ENCODE peak calls at places on chromosomes 16 and 17, in five cellular contexts. Z, N, R, G and F are unnamed samples.

GRCh38 chr17:19857640-19858039 is 10.1 kb downstream of the ULK2 start:
- DNase-seq in Z (no peak), G (no peak), N (no peak), R (no peak), F (no peak)

GRCh38 chr17:80877095-80877828 is 114.4 kb upstream of the CHMP6 start:
- DNase-seq in N (no peak), Z (no peak), G (no peak), R (peak; percentile 36), F (peak; percentile 26)

GRCh38 chr17:60381958-60382357 is 10.0 kb downstream of the USP32 start:
- DNase-seq in Z (no peak), R (no peak), N (no peak), G (no peak), F (no peak)

GRCh38 chr16:23027386-23027785 is 121.9 kb downstream of the USP31 start:
- DNase-seq in R (no peak), N (no peak), G (no peak), Z (no peak), F (no peak)

GRCh38 chr17:3534881-3535252 is 22.7 kb downstream of the TRPV3 start:
- DNase-seq in R (peak; percentile 79), Z (peak; percentile 12), N (peak; percentile 87), G (peak; percentile 10), F (no peak)

GRCh38 chr17:34312080-34312479 is 7.2 kb upstream of the CCL8 start:
- DNase-seq in R (no peak), G (peak; percentile 76), N (no peak), Z (no peak), F (no peak)

GRCh38 chr17:78645421-78646295 is 68.5 kb upstream of the DNAH17 start:
- DNase-seq in Z (no peak), R (peak; percentile 81), G (peak; percentile 34), N (no peak), F (peak; percentile 25)

GRCh38 chr16:28042856-28043255 is 20.7 kb downstream of the GSG1L start:
- DNase-seq in R (no peak), Z (no peak), G (peak; percentile 27), N (no peak), F (no peak)

GRCh38 chr16:30903002-30903401 is 6.6 kb downstream of the CTF1 start:
- DNase-seq in R (no peak), N (peak; percentile 56), Z (no peak), G (no peak), F (peak; percentile 21)

GRCh38 chr16:54792811-54793210 is 137.9 kb upstream of the IRX5 start:
- DNase-seq in G (no peak), R (no peak), Z (no peak), N (no peak), F (no peak)

GRCh38 chr16:64051826-64052225 is 1070.0 kb downstream of the CDH11 start:
- DNase-seq in N (peak; percentile 47), R (no peak), Z (peak; percentile 47), G (no peak), F (peak; percentile 14)

GRCh38 chr17:42695500-42695899 is 13.2 kb downstream of the CNTNAP1 start:
- DNase-seq in G (no peak), Z (no peak), R (peak; percentile 30), N (no peak), F (no peak)

GRCh38 chr17:51869387-51869786 is 289.1 kb downstream of the CA10 start:
- DNase-seq in R (no peak), G (no peak), N (peak; percentile 71), Z (peak; percentile 81), F (no peak)

GRCh38 chr16:11675561-11676511 is 7.6 kb downstream of the SNN start:
- DNase-seq in Z (no peak), R (peak; percentile 97), G (peak; percentile 15), N (peak; percentile 66), F (peak; percentile 97)

GRCh38 chr17:21042434-21043295 is at the start of gene USP22:
- DNase-seq in G (no peak), Z (peak; percentile 52), R (no peak), N (peak; percentile 64), F (no peak)

GRCh38 chr16:12340151-12340733 is 363.7 kb downstream of the SNX29 start:
- DNase-seq in N (peak; percentile 72), Z (peak; percentile 35), G (peak; percentile 73), R (no peak), F (peak; percentile 55)

GRCh38 chr17:79399610-79400144 is 211.2 kb downstream of the RBFOX3 start:
- DNase-seq in Z (no peak), R (no peak), N (no peak), G (no peak), F (no peak)

GRCh38 chr17:44807817-44808155 is 22.3 kb downstream of the GJC1 start:
- DNase-seq in R (no peak), N (no peak), Z (no peak), G (no peak), F (no peak)

GRCh38 chr17:1216209-1216937 is 36.6 kb upstream of the ABR start:
- DNase-seq in N (no peak), Z (no peak), G (no peak), R (no peak), F (no peak)

GRCh38 chr16:67206838-67207115 is 7.8 kb downstream of the ELMO3 start:
- DNase-seq in N (peak; percentile 37), R (no peak), Z (no peak), G (no peak), F (no peak)

GRCh38 chr17:77405867-77406513 is 265.2 kb downstream of the SEC14L1 start:
- DNase-seq in N (no peak), Z (no peak), R (peak; percentile 58), G (no peak), F (no peak)

GRCh38 chr17:77408284-77408683 is 267.5 kb downstream of the SEC14L1 start:
- DNase-seq in G (no peak), R (no peak), Z (no peak), N (no peak), F (no peak)

GRCh38 chr17:77410470-77410869 is 269.7 kb downstream of the SEC14L1 start:
- DNase-seq in Z (no peak), G (no peak), R (no peak), N (no peak), F (no peak)

GRCh38 chr17:77407321-77408277 is 266.8 kb downstream of the SEC14L1 start:
- DNase-seq in Z (no peak), R (no peak), N (no peak), G (no peak), F (no peak)

DNA sequence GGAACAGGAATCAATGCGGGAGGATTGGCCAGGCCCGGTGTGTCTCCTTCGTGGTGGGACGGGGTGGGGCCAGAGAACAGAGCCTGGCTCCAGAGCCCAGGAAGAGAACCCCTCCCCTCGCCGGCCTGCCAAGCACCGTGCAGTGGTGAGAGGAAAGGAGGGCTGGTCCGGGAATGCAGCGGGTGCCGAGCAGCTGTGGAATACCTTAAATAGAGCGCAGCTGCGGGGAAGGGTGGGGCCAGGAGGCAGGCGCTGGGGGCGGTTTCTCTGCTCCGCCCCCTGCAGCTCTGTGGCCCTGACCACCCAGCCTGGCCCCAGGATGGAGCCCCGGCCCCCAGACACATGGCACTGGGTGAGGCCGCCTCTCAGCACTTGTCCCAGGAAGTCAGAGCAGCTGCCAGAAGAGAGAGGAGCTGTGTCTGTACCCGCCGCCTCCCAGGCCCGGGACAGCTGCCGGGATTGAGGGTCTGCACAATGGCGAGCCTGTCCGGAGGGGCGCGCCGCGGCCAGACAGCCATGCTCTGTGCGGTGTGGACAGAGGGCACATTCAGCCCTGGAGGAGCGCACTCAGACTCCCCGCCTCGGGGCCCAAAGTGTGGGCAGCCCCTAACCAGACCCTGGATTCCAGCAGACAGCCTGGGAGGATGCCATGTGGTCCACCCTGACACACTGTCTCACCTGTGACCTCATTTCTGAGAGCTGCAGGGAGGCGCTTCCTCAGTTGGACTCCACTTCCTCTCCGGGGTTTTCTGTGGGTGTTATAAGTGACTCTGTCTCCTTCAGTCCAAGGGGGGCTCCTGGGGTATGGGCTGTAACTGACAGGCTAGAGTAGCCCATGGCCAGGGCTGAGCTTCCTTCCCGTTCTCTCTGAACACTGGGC is 268.8 kb downstream of the SEC14L1 start:
- DNase-seq in G (peak; percentile 58), N (peak; percentile 84), Z (peak; percentile 77), R (peak; percentile 77), F (no peak)
- H3K4me3 ChIP-seq in G (no peak overlapping the region), N (no peak overlapping the region), Z (no peak overlapping the region), R (peak overlapping the region; percentile 27), F (no peak overlapping the region)

GRCh38 chr17:53719229-53719628 is 103.5 kb upstream of the KIF2B start:
- DNase-seq in R (no peak), Z (no peak), G (no peak), N (no peak), F (no peak)

GRCh38 chr17:53724726-53725125 is 98.0 kb upstream of the KIF2B start:
- DNase-seq in R (no peak), Z (no peak), G (no peak), N (no peak), F (no peak)

GRCh38 chr17:53721101-53721500 is 101.6 kb upstream of the KIF2B start:
- DNase-seq in N (no peak), G (peak; percentile 16), Z (no peak), R (no peak), F (no peak)

DNA sequence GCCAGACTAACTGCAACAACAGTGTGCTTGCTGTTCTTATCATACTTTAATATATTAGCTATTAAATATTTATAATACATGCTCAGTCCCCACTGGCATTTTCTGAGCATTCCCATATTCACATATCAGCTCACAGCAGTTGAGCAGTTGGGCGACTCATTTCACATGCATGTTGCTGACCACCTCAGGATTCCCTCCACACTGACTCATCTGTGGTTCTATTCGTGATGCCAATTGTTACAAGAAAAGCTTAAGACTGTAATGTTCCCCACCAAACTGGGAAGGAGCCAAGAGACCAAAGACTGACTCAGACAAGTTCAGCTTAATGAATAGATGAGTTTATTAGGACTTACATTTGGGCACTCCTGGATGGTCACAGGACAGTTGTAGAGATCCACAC is 100.3 kb upstream of the KIF2B start:
- DNase-seq in N (peak; percentile 73), R (no peak), G (peak; percentile 98), Z (no peak), F (no peak)
- H3K27ac ChIP-seq in N (no peak overlapping the region), R (no peak overlapping the region), G (no peak overlapping the region), Z (no peak overlapping the region), F (no peak overlapping the region)

DNA sequence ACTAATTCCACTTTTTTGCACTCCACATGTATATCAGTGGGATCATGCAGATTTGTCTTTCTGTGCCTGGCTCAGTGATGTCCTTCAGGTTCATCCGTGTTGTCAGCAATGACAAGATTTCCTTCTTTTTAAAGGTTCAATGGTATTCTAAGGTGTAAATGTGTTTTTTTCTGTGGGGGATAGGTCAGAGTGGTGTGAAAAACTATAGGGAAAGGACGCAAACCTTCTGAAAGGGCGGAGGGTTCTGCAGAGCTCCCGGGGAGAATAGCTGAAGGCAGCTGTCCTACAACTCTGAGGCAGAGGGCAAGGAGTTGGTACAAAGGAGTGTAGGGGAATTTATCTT is 21.9 kb upstream of the CSNK1D start:
- DNase-seq in Z (no peak), G (no peak), R (no peak), N (no peak), F (no peak)
- H3K4me1 ChIP-seq in Z (peaks cover 1% of the 10 kb centered on the region), G (peaks cover 23% of the 10 kb centered on the region), R (peaks cover 36% of the 10 kb centered on the region), N (no peaks in the 10 kb centered on the region), F (peaks cover 13% of the 10 kb centered on the region)

DNA sequence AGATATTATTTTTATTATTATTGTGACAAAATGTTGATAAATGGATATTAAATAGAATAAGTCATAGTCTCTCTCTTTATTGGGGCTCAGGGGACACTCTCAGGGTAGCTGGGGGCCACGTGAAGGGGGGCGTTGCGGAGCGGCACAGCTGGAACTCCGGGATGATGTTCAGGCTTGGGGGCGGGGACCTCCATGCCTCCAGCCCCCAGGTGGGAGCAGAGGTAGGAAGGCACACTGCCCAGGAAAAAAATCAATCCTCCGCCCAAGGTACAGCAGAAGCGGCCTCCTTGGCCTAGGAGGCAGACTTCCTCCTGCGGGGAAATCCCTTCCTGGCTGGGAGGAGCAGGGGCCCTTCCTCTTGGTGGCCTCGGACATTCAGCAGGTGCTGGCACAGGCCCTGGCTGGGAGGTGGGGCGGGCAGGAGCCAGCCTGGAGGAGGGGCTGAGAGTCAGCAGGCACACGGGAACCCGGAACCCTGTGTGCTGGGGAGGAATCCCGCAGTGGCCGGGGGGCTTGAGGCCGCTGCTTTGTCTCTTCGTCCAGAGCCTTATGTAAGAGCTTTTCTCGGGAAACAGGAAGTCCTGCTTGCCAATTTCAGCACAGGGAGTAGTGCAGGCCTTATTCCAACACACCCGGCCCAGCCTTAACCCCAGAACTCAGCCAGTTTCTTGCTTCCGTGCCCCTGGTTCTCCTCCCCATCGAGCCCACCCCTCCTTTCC is 566 bp upstream of the TNFSF13 start:
- DNase-seq in Z (peak; percentile 38), G (peak; percentile 49), R (peak; percentile 91), N (peak; percentile 74), F (peak; percentile 97)
- H3K4me3 ChIP-seq in Z (no peak overlapping the region), G (no peak overlapping the region), R (peak overlapping the region; percentile 96), N (no peak overlapping the region), F (no peak overlapping the region)